ENCODE peak calls at places on chromosomes 12 and 14, in four cellular contexts. One of them, this sample, is unnamed.

GRCh38 chr12:53758081-53758769 is 6.4 kb upstream of the CISTR start:
- DNase-seq in amniotic stem cell: no peak
- DNase-seq in mesothelial cell of epicardium: no peak
- DNase-seq in cardiac fibroblast: no peak
- DNase-seq in this sample: no peak

GRCh38 chr12:32332446-32332845 is 66.9 kb upstream of the FGD4 start:
- DNase-seq in cardiac fibroblast: no peak
- DNase-seq in mesothelial cell of epicardium: no peak
- DNase-seq in amniotic stem cell: no peak
- DNase-seq in this sample: no peak

GRCh38 chr12:89323568-89324218 is 28.6 kb downstream of the DUSP6 start:
- DNase-seq in amniotic stem cell: no peak
- DNase-seq in cardiac fibroblast: no peak
- DNase-seq in mesothelial cell of epicardium: no peak
- DNase-seq in this sample: no peak

GRCh38 chr14:49946320-49947141 is 53.6 kb downstream of the ARF6 start:
- DNase-seq in amniotic stem cell: peak; percentile 51
- DNase-seq in mesothelial cell of epicardium: no peak
- DNase-seq in cardiac fibroblast: peak; percentile 72
- DNase-seq in this sample: no peak

GRCh38 chr14:56633544-56633943 is 53.9 kb downstream of the TMEM260 start:
- DNase-seq in cardiac fibroblast: no peak
- DNase-seq in mesothelial cell of epicardium: no peak
- DNase-seq in amniotic stem cell: no peak
- DNase-seq in this sample: no peak

GRCh38 chr14:92971601-92972180 is 48.7 kb downstream of the CHGA start:
- DNase-seq in cardiac fibroblast: no peak
- DNase-seq in mesothelial cell of epicardium: no peak
- DNase-seq in amniotic stem cell: no peak
- DNase-seq in this sample: no peak

GRCh38 chr12:94266390-94266789 is 118.0 kb downstream of the PLXNC1 start:
- DNase-seq in cardiac fibroblast: no peak
- DNase-seq in amniotic stem cell: no peak
- DNase-seq in mesothelial cell of epicardium: no peak
- DNase-seq in this sample: no peak

GRCh38 chr14:49727171-49727570 is 34.3 kb downstream of the KLHDC1 start:
- DNase-seq in cardiac fibroblast: no peak
- DNase-seq in amniotic stem cell: no peak
- DNase-seq in mesothelial cell of epicardium: no peak
- DNase-seq in this sample: no peak

This sample was measured in kidney epithelial cell.